ENCODE peak calls at places on chromosomes 3 and 15, in seven cellular contexts. One of them, this sample, is unnamed. For H3K79me1, the result is how much of the 10 kb centered on the place peaks cover.

GRCh38 chr3:55729546-55729945 is 242.4 kb upstream of the WNT5A start:
- DNase-seq in mesenchymal stem cell: no peak
- DNase-seq in IMR-90: no peak
- DNase-seq in neuronal stem cell: no peak
- DNase-seq in mesendoderm: no peak
- DNase-seq in H1: no peak
- DNase-seq in trophoblast cell: no peak
- DNase-seq in this sample: no peak

GRCh38 chr15:77440378-77440999 is 19.8 kb downstream of the HMG20A start:
- DNase-seq in mesenchymal stem cell: peak
- DNase-seq in IMR-90: peak
- DNase-seq in neuronal stem cell: no peak
- DNase-seq in mesendoderm: no peak
- DNase-seq in H1: no peak
- DNase-seq in trophoblast cell: no peak
- DNase-seq in this sample: no peak

GRCh38 chr3:129056832-129057231 is 3.7 kb upstream of the GP9 start:
- DNase-seq in mesenchymal stem cell: no peak
- DNase-seq in IMR-90: no peak
- DNase-seq in neuronal stem cell: no peak
- DNase-seq in mesendoderm: no peak
- DNase-seq in H1: no peak
- DNase-seq in trophoblast cell: no peak
- DNase-seq in this sample: no peak

GRCh38 chr3:127049390-127049789 is 66.5 kb downstream of the PLXNA1 start:
- DNase-seq in mesenchymal stem cell: no peak
- DNase-seq in IMR-90: no peak
- DNase-seq in neuronal stem cell: no peak
- DNase-seq in mesendoderm: peak
- DNase-seq in H1: no peak
- DNase-seq in trophoblast cell: no peak
- DNase-seq in this sample: peak

GRCh38 chr3:153284282-153284938 is 122.4 kb downstream of the RAP2B start:
- DNase-seq in mesenchymal stem cell: peak
- DNase-seq in IMR-90: peak
- DNase-seq in neuronal stem cell: no peak
- DNase-seq in mesendoderm: peak
- DNase-seq in H1: no peak
- DNase-seq in trophoblast cell: peak
- DNase-seq in this sample: no peak

GRCh38 chr15:88981244-88982215 is 68.4 kb upstream of the MFGE8 start:
- DNase-seq in mesenchymal stem cell: no peak
- DNase-seq in IMR-90: no peak
- DNase-seq in neuronal stem cell: no peak
- DNase-seq in mesendoderm: peak
- DNase-seq in H1: no peak
- DNase-seq in trophoblast cell: no peak
- DNase-seq in this sample: no peak

GRCh38 chr15:90705212-90705611 is 11.9 kb upstream of the BLM start:
- DNase-seq in mesenchymal stem cell: no peak
- DNase-seq in IMR-90: no peak
- DNase-seq in neuronal stem cell: no peak
- DNase-seq in mesendoderm: no peak
- DNase-seq in H1: no peak
- DNase-seq in trophoblast cell: no peak
- DNase-seq in this sample: no peak

GRCh38 chr3:133958071-133958806 is 62.6 kb upstream of the RAB6B start:
- DNase-seq in mesenchymal stem cell: no peak
- DNase-seq in IMR-90: no peak
- DNase-seq in neuronal stem cell: no peak
- DNase-seq in mesendoderm: no peak
- DNase-seq in H1: no peak
- DNase-seq in trophoblast cell: no peak
- DNase-seq in this sample: no peak

GRCh38 chr3:50649451-50649931 is 25.2 kb upstream of the DOCK3 start:
- DNase-seq in mesenchymal stem cell: no peak
- DNase-seq in IMR-90: no peak
- DNase-seq in neuronal stem cell: no peak
- DNase-seq in mesendoderm: peak
- DNase-seq in H1: no peak
- DNase-seq in trophoblast cell: no peak
- DNase-seq in this sample: no peak

GRCh38 chr15:25852696-25853524 is 10.2 kb downstream of the ATP10A start:
- DNase-seq in mesenchymal stem cell: no peak
- DNase-seq in IMR-90: no peak
- DNase-seq in neuronal stem cell: no peak
- DNase-seq in mesendoderm: no peak
- DNase-seq in H1: no peak
- DNase-seq in trophoblast cell: no peak
- DNase-seq in this sample: no peak

GRCh38 chr3:124092811-124093210 is 100.9 kb upstream of the ROPN1 start:
- DNase-seq in mesenchymal stem cell: no peak
- DNase-seq in IMR-90: peak
- DNase-seq in neuronal stem cell: no peak
- DNase-seq in mesendoderm: peak
- DNase-seq in H1: no peak
- DNase-seq in trophoblast cell: no peak
- DNase-seq in this sample: no peak

GRCh38 chr3:155392138-155392537 is 98.7 kb upstream of the STRIT1 start:
- DNase-seq in mesenchymal stem cell: no peak
- DNase-seq in IMR-90: no peak
- DNase-seq in neuronal stem cell: no peak
- DNase-seq in mesendoderm: no peak
- DNase-seq in H1: no peak
- DNase-seq in trophoblast cell: no peak
- DNase-seq in this sample: no peak

GRCh38 chr15:27617013-27617412 is 482.1 kb downstream of the OCA2 start:
- DNase-seq in mesenchymal stem cell: no peak
- DNase-seq in IMR-90: no peak
- DNase-seq in neuronal stem cell: no peak
- DNase-seq in mesendoderm: no peak
- DNase-seq in H1: no peak
- DNase-seq in trophoblast cell: no peak
- DNase-seq in this sample: no peak

GRCh38 chr3:197736010-197736490 is 654 bp downstream of the RUBCN start:
- DNase-seq in mesenchymal stem cell: peak
- DNase-seq in IMR-90: no peak
- DNase-seq in neuronal stem cell: no peak
- DNase-seq in mesendoderm: peak
- DNase-seq in H1: peak
- DNase-seq in trophoblast cell: no peak
- DNase-seq in this sample: peak

GRCh38 chr15:61195116-61196002 is 33.7 kb downstream of the RORA start:
- DNase-seq in mesenchymal stem cell: peak
- DNase-seq in IMR-90: peak
- DNase-seq in neuronal stem cell: peak
- DNase-seq in mesendoderm: peak
- DNase-seq in H1: no peak
- DNase-seq in trophoblast cell: peak
- DNase-seq in this sample: no peak

GRCh38 chr15:31934821-31935220 is 95.5 kb upstream of the CHRNA7 start:
- DNase-seq in mesenchymal stem cell: no peak
- DNase-seq in IMR-90: no peak
- DNase-seq in neuronal stem cell: no peak
- DNase-seq in mesendoderm: no peak
- DNase-seq in H1: no peak
- DNase-seq in trophoblast cell: no peak
- DNase-seq in this sample: no peak

GRCh38 chr3:195221015-195221853 is 49.7 kb downstream of the XXYLT1 start:
- DNase-seq in mesenchymal stem cell: peak
- DNase-seq in IMR-90: peak
- DNase-seq in neuronal stem cell: no peak
- DNase-seq in mesendoderm: no peak
- DNase-seq in H1: peak
- DNase-seq in trophoblast cell: no peak
- DNase-seq in this sample: no peak

GRCh38 chr3:195221876-195222617 is 48.9 kb downstream of the XXYLT1 start:
- DNase-seq in mesenchymal stem cell: no peak
- DNase-seq in IMR-90: no peak
- DNase-seq in neuronal stem cell: no peak
- DNase-seq in mesendoderm: no peak
- DNase-seq in H1: peak
- DNase-seq in trophoblast cell: no peak
- DNase-seq in this sample: no peak

GRCh38 chr3:195214381-195214780 is 56.6 kb downstream of the XXYLT1 start:
- DNase-seq in mesenchymal stem cell: no peak
- DNase-seq in IMR-90: no peak
- DNase-seq in neuronal stem cell: no peak
- DNase-seq in mesendoderm: no peak
- DNase-seq in H1: no peak
- DNase-seq in trophoblast cell: no peak
- DNase-seq in this sample: no peak

GRCh38 chr3:195224156-195224979 is 46.6 kb downstream of the XXYLT1 start:
- DNase-seq in mesenchymal stem cell: no peak
- DNase-seq in IMR-90: no peak
- DNase-seq in neuronal stem cell: no peak
- DNase-seq in mesendoderm: no peak
- DNase-seq in H1: peak
- DNase-seq in trophoblast cell: no peak
- DNase-seq in this sample: no peak

GRCh38 chr3:195219351-195220045 is 51.5 kb downstream of the XXYLT1 start:
- DNase-seq in mesenchymal stem cell: no peak
- DNase-seq in IMR-90: no peak
- DNase-seq in neuronal stem cell: no peak
- DNase-seq in mesendoderm: no peak
- DNase-seq in H1: peak
- DNase-seq in trophoblast cell: peak
- DNase-seq in this sample: no peak
- H3K79me1 ChIP-seq in mesenchymal stem cell: under half
- H3K79me1 ChIP-seq in IMR-90: under half
- H3K79me1 ChIP-seq in neuronal stem cell: under half
- H3K79me1 ChIP-seq in mesendoderm: under half
- H3K79me1 ChIP-seq in H1: under half
- H3K79me1 ChIP-seq in trophoblast cell: under half
- H3K79me1 ChIP-seq in this sample: under half

DNA sequence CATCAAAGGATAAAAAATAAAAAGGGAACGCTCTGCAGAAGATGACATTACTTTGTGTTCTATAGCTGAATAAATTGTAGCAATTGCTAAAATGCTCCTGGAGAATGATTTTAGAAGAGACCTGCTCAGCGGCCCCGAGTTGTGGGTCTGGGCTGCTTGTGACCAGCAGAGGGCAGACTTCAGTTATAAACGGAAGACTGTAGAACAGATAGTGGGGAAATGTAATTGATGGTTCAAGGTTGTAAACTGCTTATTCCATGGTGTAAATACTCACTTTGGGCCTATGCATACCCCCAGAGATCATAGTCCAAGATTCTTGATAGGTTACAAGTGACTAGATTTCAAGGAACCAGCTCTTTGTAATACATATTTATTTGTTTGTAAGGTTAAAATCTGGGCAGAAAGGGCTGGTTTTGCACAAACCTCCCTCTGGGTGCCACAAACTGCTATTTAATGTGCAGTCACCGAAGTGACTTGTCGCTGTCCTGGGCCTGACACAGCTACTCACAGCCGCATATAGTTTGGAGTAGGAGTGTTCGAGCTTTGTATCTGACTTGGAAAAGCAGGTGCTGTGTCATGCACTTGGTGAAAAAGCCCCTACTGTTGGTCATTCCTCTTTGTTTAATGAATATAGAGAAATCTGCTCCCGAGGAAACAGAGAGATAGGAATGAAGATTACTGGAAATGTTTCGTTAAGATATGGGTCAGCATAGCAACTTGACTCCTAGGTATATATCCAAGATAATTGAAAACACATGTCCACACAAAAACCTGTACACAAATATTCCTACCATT is 34.7 kb upstream of the NDUFB4 start:
- DNase-seq in mesenchymal stem cell: peak
- DNase-seq in IMR-90: peak
- DNase-seq in neuronal stem cell: peak
- DNase-seq in mesendoderm: peak
- DNase-seq in H1: peak
- DNase-seq in trophoblast cell: peak
- DNase-seq in this sample: peak
- H3K79me1 ChIP-seq in mesenchymal stem cell: under half
- H3K79me1 ChIP-seq in IMR-90: under half
- H3K79me1 ChIP-seq in neuronal stem cell: under half
- H3K79me1 ChIP-seq in mesendoderm: under half
- H3K79me1 ChIP-seq in H1: under half
- H3K79me1 ChIP-seq in trophoblast cell: under half
- H3K79me1 ChIP-seq in this sample: under half

GRCh38 chr3:85862893-85863455 is 904.2 kb downstream of the CADM2 start:
- DNase-seq in mesenchymal stem cell: no peak
- DNase-seq in IMR-90: no peak
- DNase-seq in neuronal stem cell: no peak
- DNase-seq in mesendoderm: peak
- DNase-seq in H1: no peak
- DNase-seq in trophoblast cell: no peak
- DNase-seq in this sample: no peak
- H3K79me1 ChIP-seq in mesenchymal stem cell: under half
- H3K79me1 ChIP-seq in IMR-90: under half
- H3K79me1 ChIP-seq in neuronal stem cell: under half
- H3K79me1 ChIP-seq in mesendoderm: under half
- H3K79me1 ChIP-seq in H1: under half
- H3K79me1 ChIP-seq in trophoblast cell: under half
- H3K79me1 ChIP-seq in this sample: under half

GRCh38 chr3:4739289-4740236 is 239.7 kb upstream of the BHLHE40 start:
- DNase-seq in mesenchymal stem cell: no peak
- DNase-seq in IMR-90: no peak
- DNase-seq in neuronal stem cell: no peak
- DNase-seq in mesendoderm: no peak
- DNase-seq in H1: no peak
- DNase-seq in trophoblast cell: no peak
- DNase-seq in this sample: no peak

GRCh38 chr3:4740397-4741105 is 238.7 kb upstream of the BHLHE40 start:
- DNase-seq in mesenchymal stem cell: no peak
- DNase-seq in IMR-90: no peak
- DNase-seq in neuronal stem cell: no peak
- DNase-seq in mesendoderm: no peak
- DNase-seq in H1: no peak
- DNase-seq in trophoblast cell: no peak
- DNase-seq in this sample: no peak

GRCh38 chr3:4736284-4736861 is 242.9 kb upstream of the BHLHE40 start:
- DNase-seq in mesenchymal stem cell: no peak
- DNase-seq in IMR-90: peak
- DNase-seq in neuronal stem cell: no peak
- DNase-seq in mesendoderm: no peak
- DNase-seq in H1: no peak
- DNase-seq in trophoblast cell: peak
- DNase-seq in this sample: no peak

GRCh38 chr3:4741106-4741403 is 238.2 kb upstream of the BHLHE40 start:
- DNase-seq in mesenchymal stem cell: no peak
- DNase-seq in IMR-90: no peak
- DNase-seq in neuronal stem cell: no peak
- DNase-seq in mesendoderm: no peak
- DNase-seq in H1: no peak
- DNase-seq in trophoblast cell: no peak
- DNase-seq in this sample: no peak

DNA sequence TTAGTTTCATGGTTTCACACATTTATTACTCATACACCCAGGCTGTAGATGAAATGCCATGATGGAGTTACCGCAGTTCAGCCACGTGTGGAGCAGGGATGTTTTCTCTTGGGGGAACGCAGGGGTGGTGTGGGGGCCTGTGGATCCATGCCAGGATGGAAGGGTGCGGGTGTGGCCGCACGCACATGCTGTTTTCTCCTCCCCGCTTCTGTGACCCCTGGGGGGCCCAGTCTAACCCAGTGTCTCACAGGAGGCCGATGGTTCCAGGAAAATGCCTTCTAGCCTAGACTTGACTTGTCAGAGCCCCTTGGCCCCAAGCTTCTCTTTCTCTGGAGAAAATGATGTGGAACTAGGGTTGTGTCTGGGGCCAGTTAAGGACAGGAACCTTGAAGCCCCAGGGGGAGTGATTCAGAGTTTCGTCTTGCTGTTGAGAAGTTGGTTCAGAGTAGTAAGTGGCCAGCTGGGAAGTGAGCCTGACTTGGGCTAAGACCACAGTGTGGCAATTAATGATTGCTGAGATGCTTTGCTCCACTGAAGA is 240.4 kb upstream of the BHLHE40 start:
- DNase-seq in mesenchymal stem cell: peak
- DNase-seq in IMR-90: no peak
- DNase-seq in neuronal stem cell: no peak
- DNase-seq in mesendoderm: no peak
- DNase-seq in H1: no peak
- DNase-seq in trophoblast cell: peak
- DNase-seq in this sample: no peak
- H3K79me1 ChIP-seq in mesenchymal stem cell: under half
- H3K79me1 ChIP-seq in IMR-90: under half
- H3K79me1 ChIP-seq in neuronal stem cell: under half
- H3K79me1 ChIP-seq in mesendoderm: under half
- H3K79me1 ChIP-seq in H1: under half
- H3K79me1 ChIP-seq in trophoblast cell: under half
- H3K79me1 ChIP-seq in this sample: under half

This sample was measured in H9.